ENCODE peak calls at places on chromosomes 11 and 22, in six cellular contexts. V is A549, B is aorta, Y is neuronal stem cell, M is fibroblast of lung, T is cardiac muscle cell. G is an unnamed sample.

GRCh38 chr11:17746096-17746495 is 11.5 kb downstream of the KCNC1 start:
- DNase-seq in V (no peak), B (no peak), Y (no peak), M (no peak), T (no peak), G (no peak)

GRCh38 chr11:24637520-24637919 is 140.7 kb downstream of the LUZP2 start:
- DNase-seq in V (no peak), B (no peak), Y (no peak), M (no peak), T (no peak), G (no peak)

GRCh38 chr22:22810018-22810427 is 77.6 kb upstream of the IGLL5 start:
- DNase-seq in V (peak), B (peak), Y (no peak), M (peak), T (no peak), G (no peak)

GRCh38 chr11:1546536-1547466 is 25.3 kb downstream of the DUSP8 start:
- DNase-seq in V (peak), B (no peak), Y (peak), M (peak), T (peak), G (peak)

GRCh38 chr11:28146123-28146751 is 38.0 kb downstream of the METTL15 start:
- DNase-seq in V (peak), B (no peak), Y (peak), M (peak), T (no peak), G (peak)

GRCh38 chr22:48226026-48227013 is 1463.9 kb downstream of the TBC1D22A start:
- DNase-seq in V (no peak), B (no peak), Y (no peak), M (no peak), T (no peak), G (no peak)

GRCh38 chr11:26297179-26297970 is 34.6 kb upstream of the ANO3 start:
- DNase-seq in V (peak), B (no peak), Y (peak), M (peak), T (peak), G (peak)

GRCh38 chr11:17443423-17443822 is 33.2 kb downstream of the ABCC8 start:
- DNase-seq in V (no peak), B (no peak), Y (no peak), M (no peak), T (no peak), G (no peak)

GRCh38 chr11:5288108-5288911 is 13.4 kb downstream of the OR51B4 start:
- DNase-seq in V (no peak), B (no peak), Y (no peak), M (peak), T (no peak), G (peak)

GRCh38 chr22:32587449-32587848 is 112.8 kb downstream of the FBXO7 start:
- DNase-seq in V (peak), B (peak), Y (no peak), M (peak), T (no peak), G (no peak)

GRCh38 chr11:113168804-113169342 is 145.5 kb upstream of the TTC12 start:
- DNase-seq in V (no peak), B (no peak), Y (no peak), M (no peak), T (no peak), G (no peak)

GRCh38 chr11:66359662-66360087 is 11.9 kb downstream of the SLC29A2 start:
- DNase-seq in V (no peak), B (no peak), Y (no peak), M (no peak), T (no peak), G (no peak)

GRCh38 chr22:31451709-31452571 is 37.7 kb downstream of the EIF4ENIF1 start:
- DNase-seq in V (peak), B (no peak), Y (no peak), M (peak), T (peak), G (peak)

GRCh38 chr22:50084570-50084969 is 656 bp downstream of the MLC1 start:
- DNase-seq in V (no peak), B (no peak), Y (no peak), M (no peak), T (no peak), G (no peak)

GRCh38 chr11:1217151-1217550 is 5.7 kb upstream of the MUC5B start:
- DNase-seq in V (no peak), B (no peak), Y (no peak), M (no peak), T (no peak), G (no peak)

GRCh38 chr11:83521647-83522596 is 235.8 kb upstream of the CCDC90B start:
- DNase-seq in V (peak), B (no peak), Y (no peak), M (peak), T (peak), G (peak)

GRCh38 chr11:120023120-120023519 is 114.8 kb downstream of the TRIM29 start:
- DNase-seq in V (no peak), B (no peak), Y (no peak), M (no peak), T (no peak), G (no peak)

GRCh38 chr11:59992420-59992819 is 24.6 kb upstream of the OOSP4B start:
- DNase-seq in V (no peak), B (no peak), Y (no peak), M (no peak), T (no peak), G (no peak)

GRCh38 chr11:56624661-56625110 is 10.0 kb upstream of the OR5M1 start:
- DNase-seq in V (peak), B (no peak), Y (peak), M (peak), T (peak), G (peak)

GRCh38 chr22:41933411-41934177 is 7.0 kb upstream of the TNFRSF13C start:
- DNase-seq in V (no peak), B (no peak), Y (no peak), M (no peak), T (no peak), G (no peak)

GRCh38 chr11:69249641-69250502 is 44.1 kb upstream of the MYEOV start:
- DNase-seq in V (no peak), B (no peak), Y (no peak), M (peak), T (no peak), G (peak)

GRCh38 chr11:75603791-75604736 is 42.0 kb downstream of the SERPINH1 start:
- DNase-seq in V (no peak), B (no peak), Y (no peak), M (peak), T (no peak), G (peak)

GRCh38 chr11:2827792-2828191 is 57.8 kb downstream of the CDKN1C start:
- DNase-seq in V (no peak), B (no peak), Y (no peak), M (no peak), T (no peak), G (no peak)

GRCh38 chr11:28697920-28698827 is 590.0 kb downstream of the METTL15 start:
- DNase-seq in V (peak), B (peak), Y (peak), M (peak), T (peak), G (peak)

GRCh38 chr11:33869511-33870422 is 22.1 kb downstream of the LMO2 start:
- DNase-seq in V (peak), B (peak), Y (no peak), M (peak), T (peak), G (peak)

GRCh38 chr22:29224121-29224858 is 18.6 kb downstream of the EMID1 start:
- DNase-seq in V (no peak), B (peak), Y (no peak), M (peak), T (no peak), G (no peak)

GRCh38 chr22:27554106-27554814 is 247.3 kb downstream of the MN1 start:
- DNase-seq in V (no peak), B (no peak), Y (no peak), M (peak), T (no peak), G (peak)

GRCh38 chr11:125110506-125110905 is 920 bp downstream of the TMEM218 start:
- DNase-seq in V (no peak), B (no peak), Y (no peak), M (peak), T (no peak), G (peak)

GRCh38 chr11:46294365-46295309 is 17.2 kb downstream of the CREB3L1 start:
- DNase-seq in V (no peak), B (no peak), Y (peak), M (peak), T (peak), G (peak)

GRCh38 chr22:42918500-42918899 is 61.4 kb upstream of the ARFGAP3 start:
- DNase-seq in V (no peak), B (no peak), Y (no peak), M (no peak), T (no peak), G (no peak)

DNA sequence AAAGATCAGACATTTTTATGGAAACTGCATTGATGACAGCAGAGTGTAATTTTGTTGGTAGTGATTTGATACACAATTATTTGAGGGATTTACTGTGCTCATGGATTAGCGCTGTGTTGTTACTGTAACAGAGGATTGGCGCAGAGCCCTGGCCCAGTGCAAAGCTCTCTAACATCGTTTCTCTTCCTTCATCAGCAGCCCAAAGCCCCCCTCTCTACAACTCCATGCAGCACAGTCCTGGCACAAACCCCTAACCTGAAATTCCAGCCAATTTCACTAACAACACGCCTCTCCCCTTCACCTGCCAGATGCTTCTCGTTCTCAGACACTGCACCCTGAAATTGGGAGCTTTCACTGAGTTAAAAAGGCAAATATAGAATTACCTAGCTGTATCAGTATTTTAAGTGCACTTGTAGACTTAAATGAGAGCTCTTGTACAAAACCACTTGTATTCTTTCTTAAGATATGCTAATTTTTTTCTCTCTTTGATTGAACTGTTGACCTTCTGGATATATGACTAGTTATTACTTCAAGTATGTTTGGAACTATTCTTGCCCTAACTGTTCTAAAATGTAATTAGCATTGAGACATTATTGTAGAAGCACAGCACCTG is 16.3 kb downstream of the GRAP2 start:
- DNase-seq in V (no peak), B (no peak), Y (no peak), M (no peak), T (no peak), G (no peak)
- H3K27ac ChIP-seq in V (no peak), B (no peak), Y (no peak), M (no peak), T (no peak), G (no peak)

GRCh38 chr11:63897459-63898156 is 19.4 kb downstream of the RCOR2 start:
- DNase-seq in V (no peak), B (no peak), Y (no peak), M (no peak), T (no peak), G (no peak)
- H3K27ac ChIP-seq in V (no peak), B (no peak), Y (no peak), M (no peak), T (no peak), G (no peak)

GRCh38 chr22:19654338-19654922 is 59.9 kb upstream of the SEPTIN5 start:
- DNase-seq in V (no peak), B (no peak), Y (no peak), M (no peak), T (no peak), G (no peak)
- H3K27ac ChIP-seq in V (no peak), B (no peak), Y (no peak), M (no peak), T (no peak), G (no peak)

DNA sequence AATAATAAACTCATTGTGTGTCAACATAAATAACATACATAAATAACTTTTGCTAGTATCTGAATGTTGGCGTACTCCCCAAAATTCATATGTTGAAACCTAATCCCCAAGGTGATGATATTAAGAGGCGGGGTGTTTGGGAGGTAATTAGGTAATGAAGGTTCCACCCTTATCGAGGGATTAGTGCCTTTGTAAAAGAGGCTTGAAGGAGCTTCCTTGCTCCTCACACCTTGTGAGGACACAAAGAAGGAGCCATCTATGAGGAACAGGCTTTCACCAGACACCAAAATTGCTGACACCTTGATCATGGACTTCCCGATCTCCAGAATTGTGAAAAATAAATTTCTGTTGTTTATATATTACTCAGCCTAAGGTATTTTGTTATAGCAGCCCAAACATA is 33.9 kb upstream of the CXCR5 start:
- DNase-seq in V (no peak), B (no peak), Y (no peak), M (no peak), T (no peak), G (no peak)
- H3K27ac ChIP-seq in V (no peak), B (no peak), Y (no peak), M (no peak), T (no peak), G (no peak)

GRCh38 chr11:96145163-96145585 is 197.8 kb downstream of the MAML2 start:
- DNase-seq in V (peak), B (no peak), Y (no peak), M (peak), T (no peak), G (peak)
- H3K27ac ChIP-seq in V (no peak), B (no peak), Y (no peak), M (no peak), T (no peak), G (peak)

DNA sequence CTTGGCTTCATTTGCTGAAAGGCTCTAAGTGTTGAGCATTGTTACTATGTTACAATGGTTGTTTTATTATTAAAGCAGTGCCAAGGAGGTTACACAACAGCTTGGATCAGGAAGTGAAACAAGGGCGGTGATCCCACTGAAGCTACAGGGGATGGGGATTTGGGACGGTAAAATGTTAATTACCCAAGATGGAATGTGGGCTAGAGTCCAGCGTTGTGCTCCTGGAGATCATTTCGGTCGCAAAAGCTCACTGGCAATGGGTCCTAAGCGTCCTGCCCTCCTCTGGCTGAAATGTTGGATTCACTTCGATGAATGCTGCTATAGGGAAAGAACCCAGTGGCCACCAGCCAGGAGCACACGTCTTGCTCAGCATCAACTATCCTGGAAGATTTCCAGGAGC is 48.3 kb downstream of the FAM83F start:
- DNase-seq in V (no peak), B (no peak), Y (no peak), M (no peak), T (no peak), G (peak)
- H3K27ac ChIP-seq in V (no peak), B (no peak), Y (no peak), M (no peak), T (no peak), G (peak)

G was measured in GM23248.